ENCODE peak calls at places on chromosome 14, in six cellular contexts. N is upper lobe of left lung, P is suprapubic skin, J is sigmoid colon, Z is transverse colon, W is SK-N-SH. R is an unnamed sample.
A peak's percentile ranks its signal among the peaks of the same experiment; 100 is the strongest.

GRCh38 chr14:73502017-73502619 is 11.4 kb downstream of the RIOX1 start:
- DNase-seq in Z (no peak), P (no peak), W (no peak), J (no peak), N (no peak), R (no peak)

GRCh38 chr14:105894978-105895881 is 368.8 kb downstream of the TMEM121 start:
- DNase-seq in J (peak; percentile 46), W (peak; percentile 25), Z (no peak), P (peak; percentile 48), N (peak; percentile 64), R (no peak)

GRCh38 chr14:92885279-92886061 is 37.5 kb upstream of the CHGA start:
- DNase-seq in P (no peak), N (no peak), Z (no peak), W (peak; percentile 61), J (no peak), R (no peak)

GRCh38 chr14:68468437-68469207 is 324.2 kb downstream of the ZFP36L1 start:
- DNase-seq in W (no peak), J (no peak), P (no peak), Z (no peak), N (no peak), R (no peak)

GRCh38 chr14:68981539-68981976 is 2.5 kb upstream of the ACTN1 start:
- DNase-seq in W (no peak), N (no peak), P (no peak), J (no peak), Z (no peak), R (no peak)

GRCh38 chr14:89621791-89622638 is 205.0 kb upstream of the FOXN3 start:
- DNase-seq in W (no peak), J (no peak), N (no peak), Z (no peak), P (no peak), R (no peak)

GRCh38 chr14:23154876-23155587 is 28.4 kb downstream of the SLC7A8 start:
- DNase-seq in W (no peak), J (peak; percentile 95), P (peak; percentile 88), N (no peak), Z (peak; percentile 61), R (no peak)

GRCh38 chr14:99119554-99119953 is 152.4 kb downstream of the BCL11B start:
- DNase-seq in N (no peak), Z (no peak), W (no peak), J (no peak), P (no peak), R (no peak)

GRCh38 chr14:57293851-57294837 is 25.4 kb downstream of the AP5M1 start:
- DNase-seq in N (no peak), Z (no peak), W (no peak), P (no peak), J (no peak), R (no peak)

GRCh38 chr14:26525057-26525456 is 72.8 kb downstream of the NOVA1 start:
- DNase-seq in J (no peak), W (peak; percentile 9), Z (no peak), P (no peak), N (no peak), R (no peak)

GRCh38 chr14:73167727-73168126 is 31.4 kb downstream of the PSEN1 start:
- DNase-seq in J (no peak), P (no peak), Z (peak; percentile 30), W (no peak), N (no peak), R (no peak)

GRCh38 chr14:22070119-22070982 is 396.7 kb upstream of the OR4E1 start:
- DNase-seq in N (no peak), Z (peak; percentile 31), W (no peak), P (no peak), J (no peak), R (no peak)

GRCh38 chr14:105525861-105526780 is at the start of gene TMEM121:
- DNase-seq in W (peak; percentile 93), J (no peak), N (peak; percentile 90), Z (peak; percentile 22), P (peak; percentile 65), R (peak; percentile 46)

GRCh38 chr14:55482936-55483605 is 42.7 kb upstream of the TBPL2 start:
- DNase-seq in P (no peak), J (no peak), Z (no peak), W (no peak), N (no peak), R (no peak)

GRCh38 chr14:100885196-100886030 is 18.1 kb downstream of the RTL1 start:
- DNase-seq in J (peak; percentile 19), P (peak; percentile 52), N (no peak), Z (no peak), W (peak; percentile 68), R (no peak)

GRCh38 chr14:22391908-22392307 is 197.1 kb downstream of the DAD1 start:
- DNase-seq in W (peak; percentile 34), J (peak; percentile 72), Z (peak; percentile 39), P (no peak), N (no peak), R (peak; percentile 47)

GRCh38 chr14:21077672-21078071 is 7.6 kb downstream of the ARHGEF40 start:
- DNase-seq in J (no peak), W (no peak), N (no peak), Z (no peak), P (no peak), R (no peak)

GRCh38 chr14:53180272-53181221 is 27.4 kb upstream of the DDHD1 start:
- DNase-seq in J (no peak), W (no peak), Z (peak; percentile 8), N (no peak), P (no peak), R (no peak)

GRCh38 chr14:91361236-91361811 is 56.3 kb downstream of the CCDC88C start:
- DNase-seq in W (no peak), N (no peak), Z (no peak), J (no peak), P (no peak), R (no peak)
- TF ChIP-seq EP300 in W (no peak), N (peak; percentile 64), Z (no peak), J (no peak), P (no peak), R (no peak)

DNA sequence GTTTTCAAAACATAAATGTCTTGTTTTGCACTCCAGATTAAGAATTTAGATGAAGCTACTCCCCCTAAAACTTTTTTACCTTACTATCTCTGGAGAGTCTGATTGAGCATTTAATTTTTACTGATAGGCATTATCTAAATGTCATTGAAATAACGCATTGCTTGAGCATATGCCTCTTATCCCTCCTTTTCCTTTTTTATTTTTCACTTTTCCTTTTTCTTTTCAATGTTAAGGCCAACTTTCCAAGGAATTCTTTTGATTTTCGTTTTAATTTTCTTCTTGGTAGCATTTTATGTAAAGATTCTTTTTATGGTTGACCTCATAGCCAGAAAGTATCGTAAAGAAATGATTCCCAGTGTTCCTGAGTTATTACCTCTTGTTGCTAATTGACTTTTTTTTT is 2.9 kb downstream of the SRP54 start:
- DNase-seq in P (no peak), N (no peak), J (no peak), W (no peak), Z (no peak), R (no peak)
- H3K4me3 ChIP-seq in P (no peak overlapping the region), N (no peak overlapping the region), J (no peak overlapping the region), W (no peak overlapping the region), Z (no peak overlapping the region), R (no peak overlapping the region)

GRCh38 chr14:74841230-74842207 is 34.4 kb downstream of the PROX2 start:
- DNase-seq in N (no peak), Z (no peak), W (no peak), P (no peak), J (no peak), R (no peak)

GRCh38 chr14:74843653-74844052 is 32.3 kb downstream of the PROX2 start:
- DNase-seq in N (no peak), Z (no peak), W (peak; percentile 59), J (no peak), P (no peak), R (no peak)

GRCh38 chr14:74848768-74849167 is 27.2 kb downstream of the PROX2 start:
- DNase-seq in P (no peak), N (no peak), J (no peak), Z (no peak), W (no peak), R (no peak)

GRCh38 chr14:74846168-74846567 is 29.8 kb downstream of the PROX2 start:
- DNase-seq in J (no peak), W (no peak), N (no peak), P (no peak), Z (no peak), R (no peak)

GRCh38 chr14:74846968-74847549 is 28.9 kb downstream of the PROX2 start:
- DNase-seq in W (no peak), P (no peak), J (no peak), N (no peak), Z (no peak), R (no peak)
- TF ChIP-seq EP300 in W (no peak), P (no peak), J (no peak), N (no peak), Z (no peak), R (no peak)

DNA sequence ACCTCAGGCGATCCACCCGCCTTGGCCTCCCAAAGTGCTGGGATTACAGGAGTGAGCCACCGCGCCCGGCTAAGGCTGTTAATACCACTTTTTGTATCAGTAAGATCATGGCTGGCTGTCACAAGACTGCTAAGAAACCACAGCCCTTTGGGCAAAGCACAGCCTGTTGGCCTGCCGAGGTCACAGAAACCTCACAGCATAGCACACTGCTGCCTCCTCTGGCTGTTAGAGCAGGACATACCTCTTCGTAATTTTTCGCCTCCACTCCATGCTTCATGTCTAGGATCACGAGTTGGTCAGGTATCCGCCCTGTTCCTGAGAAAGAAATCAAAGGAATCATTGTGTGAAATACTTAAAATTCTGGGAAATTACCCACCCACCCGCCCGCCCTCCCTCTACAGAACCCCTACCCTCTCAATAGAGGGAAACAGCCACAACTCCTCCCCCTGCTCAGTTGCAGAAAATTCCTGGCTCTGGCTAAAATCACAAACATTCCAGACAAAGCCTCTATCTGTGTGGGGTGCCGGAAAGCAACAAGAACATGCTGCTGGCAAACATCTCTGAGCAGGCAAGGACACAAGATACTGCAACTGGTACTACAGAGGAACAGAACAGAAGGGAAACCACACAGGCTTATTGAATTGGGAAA is 20.7 kb upstream of the NEK9 start:
- DNase-seq in Z (peak; percentile 53), W (no peak), P (peak; percentile 90), N (no peak), J (peak; percentile 92), R (no peak)
- H3K4me3 ChIP-seq in Z (no peak overlapping the region), W (no peak overlapping the region), P (no peak overlapping the region), N (no peak overlapping the region), J (no peak overlapping the region), R (no peak overlapping the region)

DNA sequence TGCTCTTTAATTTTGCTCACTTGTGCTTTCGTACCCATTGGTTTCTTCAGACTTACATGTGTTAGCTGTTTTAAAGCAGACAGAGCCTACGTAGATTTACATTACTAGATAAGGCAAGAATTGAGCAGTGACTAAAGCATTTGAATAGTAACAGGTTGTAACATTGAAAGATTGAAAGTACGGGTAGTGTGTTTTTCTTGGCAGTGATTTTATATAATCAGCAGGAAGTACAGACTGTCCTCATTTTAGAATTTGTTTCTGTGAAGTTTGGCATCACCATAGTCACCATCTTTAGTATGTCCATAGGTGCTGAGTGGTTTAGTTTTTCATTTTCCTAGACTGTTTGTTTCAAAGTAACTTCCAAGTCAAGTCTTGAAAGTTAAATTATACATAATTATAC is 14.0 kb downstream of the RTRAF start:
- DNase-seq in J (no peak), N (no peak), Z (no peak), P (no peak), W (no peak), R (no peak)
- TF ChIP-seq EP300 in J (peak; percentile 92), N (no peak), Z (peak; percentile 77), P (peak; percentile 52), W (no peak), R (no peak)

GRCh38 chr14:61719344-61720301 is 24.3 kb downstream of the HIF1A start:
- DNase-seq in N (no peak), P (no peak), Z (no peak), J (no peak), W (no peak), R (no peak)
- H3K4me3 ChIP-seq in N (no peak overlapping the region), P (no peak overlapping the region), Z (no peak overlapping the region), J (no peak overlapping the region), W (no peak overlapping the region), R (no peak overlapping the region)

R was measured in A549.